ENCODE peak calls at places on chromosomes 1 and 21, in five cellular contexts. O is right lobe of liver; Q is effector memory CD8-positive, alpha-beta T cell; A is activated T-cell treated with anti-CD3 and anti-CD28 coated beads, Interleukin-2, amount 50 U/mL, for 72 hours; E is activated CD8-positive, alpha-beta memory T cell treated with anti-CD3 and anti-CD28 coated beads, Interleukin-2, amount 10 ng/mL, durations not matched to agents 7 days and 5 days. X is an unnamed sample.

GRCh38 chr1:168084396-168085231 is 52.1 kb downstream of the GPR161 start:
- DNase-seq in O (no peak), Q (peak), A (peak), E (peak), X (peak)

GRCh38 chr1:25549273-25550154 is 6.1 kb downstream of the LDLRAP1 start:
- DNase-seq in O (no peak), Q (peak), A (peak), E (peak), X (peak)

GRCh38 chr1:97042551-97042950 is 321.0 kb downstream of the PTBP2 start:
- DNase-seq in O (no peak), Q (no peak), A (no peak), E (no peak), X (no peak)

GRCh38 chr1:46002751-46003150 is 129.7 kb downstream of the PIK3R3 start:
- DNase-seq in O (no peak), Q (no peak), A (no peak), E (no peak), X (no peak)

GRCh38 chr21:31667141-31667540 is 7.6 kb downstream of the SOD1 start:
- DNase-seq in O (no peak), Q (no peak), A (no peak), E (no peak), X (no peak)

GRCh38 chr1:110639724-110640386 is 33.7 kb upstream of the KCNA2 start:
- DNase-seq in O (no peak), Q (no peak), A (no peak), E (no peak), X (no peak)

GRCh38 chr1:152036316-152037216 is at the start of gene S100A11:
- DNase-seq in O (peak), Q (peak), A (peak), E (peak), X (peak)

GRCh38 chr1:151024540-151025146 is 11.7 kb upstream of the BNIPL start:
- DNase-seq in O (peak), Q (peak), A (peak), E (peak), X (peak)

GRCh38 chr1:205916541-205916940 is 26.7 kb downstream of the SLC26A9 start:
- DNase-seq in O (no peak), Q (no peak), A (no peak), E (no peak), X (no peak)